ENCODE peak calls at places on chromosome 1, in eight cellular contexts. One of them, this sample, is unnamed.

GRCh38 chr1:31752258-31752657 is 11.9 kb downstream of the ADGRB2 start:
- DNase-seq in HCT116: no peak
- DNase-seq in sigmoid colon: no peak
- DNase-seq in spleen: no peak
- DNase-seq in suprapubic skin: no peak
- DNase-seq in stomach: no peak
- DNase-seq in breast epithelium: no peak
- DNase-seq in Panc1: no peak
- DNase-seq in this sample: no peak

GRCh38 chr1:110672001-110672752 is 2.6 kb downstream of the KCNA3 start:
- DNase-seq in HCT116: no peak
- DNase-seq in sigmoid colon: no peak
- DNase-seq in spleen: no peak
- DNase-seq in suprapubic skin: no peak
- DNase-seq in stomach: no peak
- DNase-seq in breast epithelium: no peak
- DNase-seq in Panc1: no peak
- DNase-seq in this sample: no peak

GRCh38 chr1:29607236-29607635 is 370.9 kb downstream of the PTPRU start:
- DNase-seq in HCT116: peak
- DNase-seq in sigmoid colon: no peak
- DNase-seq in spleen: no peak
- DNase-seq in suprapubic skin: no peak
- DNase-seq in stomach: no peak
- DNase-seq in breast epithelium: no peak
- DNase-seq in Panc1: no peak
- DNase-seq in this sample: no peak

GRCh38 chr1:145962157-145963102 is 1.9 kb downstream of the ANKRD34A start:
- DNase-seq in HCT116: no peak
- DNase-seq in sigmoid colon: peak
- DNase-seq in spleen: peak
- DNase-seq in suprapubic skin: no peak
- DNase-seq in stomach: no peak
- DNase-seq in breast epithelium: no peak
- DNase-seq in Panc1: no peak
- DNase-seq in this sample: peak

GRCh38 chr1:170200161-170200560 is 54.4 kb downstream of the NTMT2 start:
- DNase-seq in HCT116: no peak
- DNase-seq in sigmoid colon: no peak
- DNase-seq in spleen: no peak
- DNase-seq in suprapubic skin: no peak
- DNase-seq in stomach: no peak
- DNase-seq in breast epithelium: no peak
- DNase-seq in Panc1: no peak
- DNase-seq in this sample: no peak

GRCh38 chr1:45200906-45201500 is 5.4 kb downstream of the ZSWIM5 start:
- DNase-seq in HCT116: no peak
- DNase-seq in sigmoid colon: no peak
- DNase-seq in spleen: no peak
- DNase-seq in suprapubic skin: no peak
- DNase-seq in stomach: no peak
- DNase-seq in breast epithelium: no peak
- DNase-seq in Panc1: no peak
- DNase-seq in this sample: no peak

GRCh38 chr1:96842215-96842614 is 120.6 kb downstream of the PTBP2 start:
- DNase-seq in HCT116: no peak
- DNase-seq in sigmoid colon: no peak
- DNase-seq in spleen: no peak
- DNase-seq in suprapubic skin: no peak
- DNase-seq in stomach: no peak
- DNase-seq in breast epithelium: no peak
- DNase-seq in Panc1: no peak
- DNase-seq in this sample: no peak

GRCh38 chr1:24149854-24150227 is 6.9 kb upstream of the IL22RA1 start:
- DNase-seq in HCT116: peak
- DNase-seq in sigmoid colon: no peak
- DNase-seq in spleen: no peak
- DNase-seq in suprapubic skin: no peak
- DNase-seq in stomach: peak
- DNase-seq in breast epithelium: no peak
- DNase-seq in Panc1: peak
- DNase-seq in this sample: no peak

DNA sequence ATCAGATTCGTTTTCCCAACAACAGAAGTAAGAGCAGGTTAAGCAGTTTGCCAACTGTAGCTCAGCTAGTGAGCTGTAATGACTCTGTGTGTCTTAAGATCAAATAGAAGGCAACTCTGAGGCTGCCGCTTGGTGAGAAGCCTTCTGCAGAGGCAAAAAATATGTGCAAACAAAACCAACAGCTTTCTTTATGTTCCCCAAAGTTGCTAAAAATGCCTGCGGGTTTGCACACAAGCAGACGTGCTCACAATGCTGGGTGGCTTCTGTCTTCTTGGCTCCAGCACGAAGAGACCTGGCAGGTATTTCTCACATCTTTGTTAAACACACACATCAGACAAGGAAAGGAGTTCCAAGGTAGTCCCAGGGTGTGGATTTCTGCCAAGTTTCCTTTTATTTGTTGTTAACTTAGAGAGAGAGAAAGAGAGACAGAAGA is 158.9 kb upstream of the JUN start:
- DNase-seq in HCT116: no peak
- DNase-seq in sigmoid colon: no peak
- DNase-seq in spleen: no peak
- DNase-seq in suprapubic skin: no peak
- DNase-seq in stomach: peak
- DNase-seq in breast epithelium: peak
- DNase-seq in Panc1: no peak
- DNase-seq in this sample: no peak
- H3K4me3 ChIP-seq in HCT116: no peak
- H3K4me3 ChIP-seq in sigmoid colon: no peak
- H3K4me3 ChIP-seq in spleen: no peak
- H3K4me3 ChIP-seq in suprapubic skin: no peak
- H3K4me3 ChIP-seq in stomach: no peak
- H3K4me3 ChIP-seq in breast epithelium: no peak
- H3K4me3 ChIP-seq in Panc1: no peak
- H3K4me3 ChIP-seq in this sample: no peak

GRCh38 chr1:11931845-11932244 is 2.7 kb upstream of the PLOD1 start:
- DNase-seq in HCT116: no peak
- DNase-seq in sigmoid colon: no peak
- DNase-seq in spleen: no peak
- DNase-seq in suprapubic skin: no peak
- DNase-seq in stomach: no peak
- DNase-seq in breast epithelium: no peak
- DNase-seq in Panc1: no peak
- DNase-seq in this sample: no peak

GRCh38 chr1:11934295-11935039 is at the start of gene PLOD1:
- DNase-seq in HCT116: no peak
- DNase-seq in sigmoid colon: peak
- DNase-seq in spleen: peak
- DNase-seq in suprapubic skin: peak
- DNase-seq in stomach: peak
- DNase-seq in breast epithelium: peak
- DNase-seq in Panc1: no peak
- DNase-seq in this sample: peak

GRCh38 chr1:11927866-11928592 is 1.8 kb upstream of the KIAA2013 start:
- DNase-seq in HCT116: no peak
- DNase-seq in sigmoid colon: no peak
- DNase-seq in spleen: no peak
- DNase-seq in suprapubic skin: no peak
- DNase-seq in stomach: no peak
- DNase-seq in breast epithelium: no peak
- DNase-seq in Panc1: no peak
- DNase-seq in this sample: no peak

GRCh38 chr1:11929849-11930248 is 3.6 kb upstream of the KIAA2013 start:
- DNase-seq in HCT116: no peak
- DNase-seq in sigmoid colon: peak
- DNase-seq in spleen: no peak
- DNase-seq in suprapubic skin: peak
- DNase-seq in stomach: peak
- DNase-seq in breast epithelium: no peak
- DNase-seq in Panc1: no peak
- DNase-seq in this sample: no peak

GRCh38 chr1:11930571-11931445 is 3.7 kb upstream of the PLOD1 start:
- DNase-seq in HCT116: no peak
- DNase-seq in sigmoid colon: no peak
- DNase-seq in spleen: no peak
- DNase-seq in suprapubic skin: no peak
- DNase-seq in stomach: no peak
- DNase-seq in breast epithelium: no peak
- DNase-seq in Panc1: no peak
- DNase-seq in this sample: no peak
- TF ChIP-seq POLR2AphosphoS5 in HCT116: no peak
- TF ChIP-seq POLR2AphosphoS5 in sigmoid colon: no peak
- TF ChIP-seq POLR2AphosphoS5 in spleen: no peak
- TF ChIP-seq POLR2AphosphoS5 in suprapubic skin: no peak
- TF ChIP-seq POLR2AphosphoS5 in stomach: no peak
- TF ChIP-seq POLR2AphosphoS5 in breast epithelium: no peak
- TF ChIP-seq POLR2AphosphoS5 in Panc1: no peak
- TF ChIP-seq POLR2AphosphoS5 in this sample: peak

DNA sequence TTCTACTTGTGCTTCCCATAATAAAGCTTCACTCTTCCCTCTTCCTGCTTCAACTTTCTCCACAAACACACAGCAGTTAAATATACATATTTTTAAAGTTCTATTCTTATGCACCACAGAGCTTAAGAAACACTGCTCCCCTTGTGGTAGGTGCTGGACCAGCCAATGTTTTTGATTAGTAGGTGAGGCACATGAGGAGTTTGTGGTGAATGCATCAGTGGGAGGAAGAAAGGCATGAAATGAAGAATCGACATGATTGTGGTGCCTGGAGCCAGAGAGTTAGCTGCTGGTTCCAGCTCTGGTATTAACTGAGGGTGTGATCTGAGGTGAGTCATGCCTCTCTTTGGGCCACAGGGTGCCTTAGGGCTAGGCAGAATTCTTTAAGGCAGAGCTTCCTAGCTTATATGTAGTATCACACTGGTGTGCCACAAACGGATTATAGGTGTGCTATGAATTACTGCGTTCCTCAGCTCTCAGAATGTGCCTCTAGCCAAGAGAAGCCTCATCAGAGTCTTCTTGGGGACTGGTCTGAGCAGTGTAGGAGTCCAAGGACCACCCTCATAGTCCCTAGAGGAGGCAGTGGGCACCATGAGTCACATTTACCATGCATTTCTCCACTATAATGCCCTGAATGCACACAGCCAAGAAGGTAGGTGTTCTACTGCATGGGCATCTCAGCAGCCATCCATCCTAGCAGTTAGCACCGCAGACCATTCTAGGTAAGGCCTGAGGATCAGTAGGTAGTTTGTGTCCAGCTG is 97.4 kb upstream of the SGIP1 start:
- DNase-seq in HCT116: peak
- DNase-seq in sigmoid colon: no peak
- DNase-seq in spleen: no peak
- DNase-seq in suprapubic skin: no peak
- DNase-seq in stomach: no peak
- DNase-seq in breast epithelium: no peak
- DNase-seq in Panc1: no peak
- DNase-seq in this sample: no peak
- TF ChIP-seq CTCF in HCT116: peak
- TF ChIP-seq CTCF in sigmoid colon: no peak
- TF ChIP-seq CTCF in spleen: peak
- TF ChIP-seq CTCF in suprapubic skin: peak
- TF ChIP-seq CTCF in stomach: no peak
- TF ChIP-seq CTCF in breast epithelium: no peak
- TF ChIP-seq CTCF in Panc1: no peak
- TF ChIP-seq CTCF in this sample: no peak

GRCh38 chr1:56563045-56563444 is 16.3 kb downstream of the PLPP3 start:
- DNase-seq in HCT116: no peak
- DNase-seq in sigmoid colon: no peak
- DNase-seq in spleen: no peak
- DNase-seq in suprapubic skin: no peak
- DNase-seq in stomach: no peak
- DNase-seq in breast epithelium: no peak
- DNase-seq in Panc1: no peak
- DNase-seq in this sample: no peak

GRCh38 chr1:56566994-56567393 is 12.4 kb downstream of the PLPP3 start:
- DNase-seq in HCT116: no peak
- DNase-seq in sigmoid colon: no peak
- DNase-seq in spleen: no peak
- DNase-seq in suprapubic skin: no peak
- DNase-seq in stomach: no peak
- DNase-seq in breast epithelium: no peak
- DNase-seq in Panc1: no peak
- DNase-seq in this sample: no peak

GRCh38 chr1:56563568-56563967 is 15.8 kb downstream of the PLPP3 start:
- DNase-seq in HCT116: no peak
- DNase-seq in sigmoid colon: no peak
- DNase-seq in spleen: no peak
- DNase-seq in suprapubic skin: no peak
- DNase-seq in stomach: no peak
- DNase-seq in breast epithelium: no peak
- DNase-seq in Panc1: no peak
- DNase-seq in this sample: no peak

GRCh38 chr1:56564615-56565014 is 14.7 kb downstream of the PLPP3 start:
- DNase-seq in HCT116: no peak
- DNase-seq in sigmoid colon: no peak
- DNase-seq in spleen: no peak
- DNase-seq in suprapubic skin: no peak
- DNase-seq in stomach: no peak
- DNase-seq in breast epithelium: no peak
- DNase-seq in Panc1: no peak
- DNase-seq in this sample: no peak

DNA sequence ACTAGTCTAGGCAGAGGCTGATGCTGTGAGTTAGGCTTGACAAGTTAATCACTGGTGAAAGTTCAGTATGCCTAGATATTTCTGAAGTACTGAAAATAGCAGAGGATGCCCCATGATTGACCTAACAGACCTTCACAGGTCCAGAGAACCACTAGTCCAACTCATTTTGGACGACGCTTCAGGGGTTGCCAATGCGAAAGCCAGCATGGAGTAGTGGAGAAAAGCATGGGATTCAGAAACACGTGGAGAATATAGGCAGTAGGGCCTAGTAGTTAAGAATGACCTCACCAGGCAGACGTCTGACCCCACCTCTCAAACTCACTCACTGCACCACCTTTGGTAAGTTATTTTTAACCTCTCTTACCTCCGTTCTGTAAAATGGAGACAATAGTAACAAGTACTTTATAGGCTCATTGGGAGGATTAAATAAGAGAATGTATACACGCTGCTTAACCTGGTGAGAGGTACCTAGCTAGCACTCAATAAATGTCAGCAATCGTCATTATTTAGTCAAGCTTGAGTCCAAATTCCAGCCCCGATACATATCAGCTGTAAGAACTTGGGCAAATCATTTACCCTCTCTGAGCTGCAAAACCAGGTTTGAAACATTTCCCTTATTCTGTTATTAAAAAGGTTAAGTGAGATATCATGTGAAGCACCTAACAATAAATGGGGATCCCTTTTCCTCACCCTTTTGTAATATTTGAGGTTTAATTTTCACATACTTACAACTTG is 13.2 kb downstream of the PLPP3 start:
- DNase-seq in HCT116: no peak
- DNase-seq in sigmoid colon: no peak
- DNase-seq in spleen: no peak
- DNase-seq in suprapubic skin: no peak
- DNase-seq in stomach: no peak
- DNase-seq in breast epithelium: no peak
- DNase-seq in Panc1: no peak
- DNase-seq in this sample: no peak
- H3K4me3 ChIP-seq in HCT116: no peak
- H3K4me3 ChIP-seq in sigmoid colon: no peak
- H3K4me3 ChIP-seq in spleen: no peak
- H3K4me3 ChIP-seq in suprapubic skin: no peak
- H3K4me3 ChIP-seq in stomach: no peak
- H3K4me3 ChIP-seq in breast epithelium: no peak
- H3K4me3 ChIP-seq in Panc1: no peak
- H3K4me3 ChIP-seq in this sample: no peak

GRCh38 chr1:27532119-27532695 is 42.2 kb upstream of the WASF2 start:
- DNase-seq in HCT116: no peak
- DNase-seq in sigmoid colon: no peak
- DNase-seq in spleen: no peak
- DNase-seq in suprapubic skin: no peak
- DNase-seq in stomach: no peak
- DNase-seq in breast epithelium: no peak
- DNase-seq in Panc1: no peak
- DNase-seq in this sample: no peak
- TF ChIP-seq POLR2AphosphoS5 in HCT116: no peak
- TF ChIP-seq POLR2AphosphoS5 in sigmoid colon: no peak
- TF ChIP-seq POLR2AphosphoS5 in spleen: peak
- TF ChIP-seq POLR2AphosphoS5 in suprapubic skin: no peak
- TF ChIP-seq POLR2AphosphoS5 in stomach: no peak
- TF ChIP-seq POLR2AphosphoS5 in breast epithelium: no peak
- TF ChIP-seq POLR2AphosphoS5 in Panc1: peak
- TF ChIP-seq POLR2AphosphoS5 in this sample: no peak